ENCODE peak calls at places on chromosomes 1 and 21, in five cellular contexts. D is IMR-90, L is PC-3, J is body of pancreas, O is ovary. C is an unnamed sample.

GRCh38 chr1:77900687-77901293 is 12.4 kb downstream of the NEXN start:
- DNase-seq in L (peak; percentile 69), J (peak; percentile 56), O (no peak), D (peak; percentile 63), C (no peak)

GRCh38 chr1:52195161-52195560 is 53.3 kb downstream of the ZFYVE9 start:
- DNase-seq in L (no peak), J (no peak), O (no peak), D (peak; percentile 82), C (no peak)

GRCh38 chr1:209767105-209767504 is 11.3 kb downstream of the TRAF3IP3 start:
- DNase-seq in D (no peak), O (no peak), J (no peak), L (no peak), C (no peak)

GRCh38 chr1:40171036-40171435 is 9.8 kb downstream of the RLF start:
- DNase-seq in J (no peak), D (no peak), O (no peak), L (no peak), C (no peak)

GRCh38 chr1:209389258-209389657 is 194.3 kb upstream of the CAMK1G start:
- DNase-seq in O (no peak), J (no peak), D (peak; percentile 94), L (peak; percentile 99), C (no peak)

GRCh38 chr1:90989990-90990389 is 31.8 kb downstream of the ZNF644 start:
- DNase-seq in J (no peak), L (no peak), O (no peak), D (no peak), C (no peak)

GRCh38 chr1:153001382-153001781 is at the start of gene SPRR3:
- DNase-seq in O (no peak), L (peak; percentile 22), D (no peak), J (no peak), C (no peak)

GRCh38 chr1:156833598-156833997 is 16.9 kb upstream of the SH2D2A start:
- DNase-seq in D (no peak), J (no peak), O (no peak), L (no peak), C (no peak)

GRCh38 chr1:24901791-24902470 is 28.1 kb downstream of the RUNX3 start:
- DNase-seq in O (no peak), J (no peak), D (no peak), L (no peak), C (no peak)

GRCh38 chr1:161733526-161733925 is 12.2 kb downstream of the FCRLB start:
- DNase-seq in O (no peak), D (peak; percentile 93), J (no peak), L (peak; percentile 96), C (no peak)

GRCh38 chr21:17660449-17660848 is 47.7 kb upstream of the BTG3 start:
- DNase-seq in L (peak; percentile 44), D (no peak), O (no peak), J (no peak), C (no peak)

GRCh38 chr21:24197132-24197643 is 1410.1 kb downstream of the MRPL39 start:
- DNase-seq in D (no peak), J (no peak), O (no peak), L (no peak), C (no peak)

GRCh38 chr1:155570593-155570990 is 8.0 kb upstream of the ASH1L start:
- DNase-seq in L (no peak), O (no peak), J (no peak), D (no peak), C (no peak)

GRCh38 chr1:245128381-245128780 is 26.4 kb upstream of the KIF26B start:
- DNase-seq in D (no peak), L (no peak), O (no peak), J (no peak), C (peak; percentile 42)

GRCh38 chr21:45719177-45719802 is 75.8 kb downstream of the PCBP3 start:
- DNase-seq in O (no peak), D (no peak), J (no peak), L (no peak), C (no peak)

GRCh38 chr1:19412654-19413053 is 72.7 kb downstream of the CAPZB start:
- DNase-seq in O (no peak), L (peak; percentile 45), D (no peak), J (no peak), C (no peak)

GRCh38 chr1:56188855-56189254 is 390.5 kb downstream of the PLPP3 start:
- DNase-seq in J (no peak), O (no peak), D (no peak), L (no peak), C (no peak)

DNA sequence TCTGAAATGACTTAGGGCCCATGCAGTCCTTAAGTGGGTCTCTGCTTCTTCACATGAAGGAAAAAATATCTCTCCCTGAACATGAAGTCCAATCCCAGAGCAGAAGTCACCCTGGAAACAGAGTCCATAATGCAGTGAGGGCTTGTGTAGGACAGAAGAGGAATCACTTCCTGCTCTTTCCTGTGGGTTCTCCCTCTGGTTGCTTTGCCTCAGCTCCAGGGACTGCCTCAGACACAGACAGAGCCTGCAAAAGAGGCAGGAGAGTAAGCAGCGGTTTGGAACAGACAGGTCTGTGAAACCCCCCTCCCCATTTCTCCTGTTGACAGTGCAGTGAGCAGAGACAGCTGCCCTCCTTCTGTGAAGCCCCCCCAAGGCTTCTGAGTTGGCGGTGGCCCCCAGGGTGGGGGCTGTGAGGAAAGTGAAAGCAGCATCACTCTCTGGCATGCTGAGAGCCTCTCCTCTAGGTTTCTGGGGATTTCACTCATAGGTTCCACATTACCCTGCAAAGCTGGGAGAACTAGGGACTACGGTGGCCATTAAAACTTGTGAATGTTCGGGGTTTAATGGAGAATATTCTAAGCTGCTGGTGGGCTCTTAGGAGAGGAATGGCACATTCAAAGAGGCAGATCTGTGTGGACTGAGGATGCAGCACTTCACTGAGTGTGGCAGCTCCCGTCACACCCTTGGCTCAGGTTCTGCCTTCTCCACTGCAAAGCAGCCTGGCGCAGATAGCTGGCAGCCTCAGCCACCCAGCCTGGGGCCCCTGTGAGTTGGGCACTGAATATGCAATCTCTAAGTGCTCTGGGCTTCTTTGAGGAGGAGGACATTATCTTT is 53.1 kb downstream of the MAB21L3 start:
- DNase-seq in L (no peak), J (no peak), D (no peak), O (no peak), C (no peak)
- H3K4me1 ChIP-seq in L (no peaks in the 10 kb centered on the region), J (peaks cover 14% of the 10 kb centered on the region), D (no peaks in the 10 kb centered on the region), O (no peaks in the 10 kb centered on the region), C (peaks cover 9% of the 10 kb centered on the region)

GRCh38 chr1:150513275-150513885 is 2.2 kb upstream of the FALEC start:
- DNase-seq in D (no peak), L (no peak), J (no peak), O (no peak), C (no peak)
- H3K27ac ChIP-seq in D (no peak overlapping the region), L (no peak overlapping the region), J (no peak overlapping the region), O (no peak overlapping the region), C (no peak overlapping the region)

DNA sequence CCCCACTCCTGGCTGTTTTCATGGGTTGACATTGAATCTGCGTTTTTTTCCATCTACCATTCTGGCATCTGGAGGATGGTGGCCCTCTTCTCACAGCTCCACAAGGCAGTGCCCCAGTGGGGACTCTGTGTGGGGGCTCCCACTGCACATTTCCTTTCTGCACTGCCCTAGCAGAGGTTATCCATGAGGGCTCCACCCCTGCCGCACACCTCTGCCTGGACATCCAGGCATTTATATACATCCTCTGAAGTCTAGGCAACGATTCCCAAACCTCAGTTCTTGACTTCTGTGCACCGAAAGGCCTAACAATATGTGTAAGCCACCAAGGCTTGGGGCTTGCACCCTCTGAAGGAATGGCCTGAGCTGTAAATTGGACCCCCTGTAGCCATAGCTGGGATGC is 147.9 kb upstream of the FMN2 start:
- DNase-seq in L (no peak), D (no peak), O (no peak), J (no peak), C (no peak)
- H3K4me1 ChIP-seq in L (peaks cover 6% of the 10 kb centered on the region), D (peaks cover 3% of the 10 kb centered on the region), O (no peaks in the 10 kb centered on the region), J (no peaks in the 10 kb centered on the region), C (no peaks in the 10 kb centered on the region)

GRCh38 chr1:201676061-201676644 is 137.2 kb downstream of the NAV1 start:
- DNase-seq in L (no peak), D (peak; percentile 39), J (peak; percentile 45), O (no peak), C (peak; percentile 66)
- H3K27ac ChIP-seq in L (no peak overlapping the region), D (peak overlapping the region; percentile 71), J (no peak overlapping the region), O (no peak overlapping the region), C (peak overlapping the region; percentile 42)

C was measured in upper lobe of left lung.